ENCODE peak calls at places on chromosomes 6 and 20, in eight cellular contexts. One of them, this sample, is unnamed.

GRCh38 chr6:45692021-45692420 is 314.3 kb upstream of the SUPT3H start:
- DNase-seq in stimulated activated CD8-positive, alpha-beta memory T cell treated with anti-CD3 and anti-CD28 coated beads, Interleukin-2, amount 100 ng/mL, for 1 hour: no peak
- DNase-seq in CD8-positive, alpha-beta T cell: no peak
- DNase-seq in ACHN: no peak
- DNase-seq in stimulated activated CD4-positive, alpha-beta T cell treated with anti-CD3 and anti-CD28 coated beads, Interleukin-4, amount 100 ng/mL, for 4 hours: no peak
- DNase-seq in nucleus accumbens: no peak
- DNase-seq in H9: no peak
- DNase-seq in upper lobe of right lung: no peak
- DNase-seq in this sample: no peak

GRCh38 chr20:44692932-44693476 is 22.2 kb upstream of the CCN5 start:
- DNase-seq in stimulated activated CD8-positive, alpha-beta memory T cell treated with anti-CD3 and anti-CD28 coated beads, Interleukin-2, amount 100 ng/mL, for 1 hour: no peak
- DNase-seq in CD8-positive, alpha-beta T cell: no peak
- DNase-seq in ACHN: peak; percentile 98
- DNase-seq in stimulated activated CD4-positive, alpha-beta T cell treated with anti-CD3 and anti-CD28 coated beads, Interleukin-4, amount 100 ng/mL, for 4 hours: no peak
- DNase-seq in nucleus accumbens: peak; percentile 23
- DNase-seq in H9: peak; percentile 58
- DNase-seq in upper lobe of right lung: no peak
- DNase-seq in this sample: peak; percentile 86

GRCh38 chr20:8837396-8837795 is 231.5 kb upstream of the PLCB4 start:
- DNase-seq in stimulated activated CD8-positive, alpha-beta memory T cell treated with anti-CD3 and anti-CD28 coated beads, Interleukin-2, amount 100 ng/mL, for 1 hour: no peak
- DNase-seq in CD8-positive, alpha-beta T cell: no peak
- DNase-seq in ACHN: no peak
- DNase-seq in stimulated activated CD4-positive, alpha-beta T cell treated with anti-CD3 and anti-CD28 coated beads, Interleukin-4, amount 100 ng/mL, for 4 hours: no peak
- DNase-seq in nucleus accumbens: no peak
- DNase-seq in H9: no peak
- DNase-seq in upper lobe of right lung: no peak
- DNase-seq in this sample: peak; percentile 38

GRCh38 chr20:62369508-62370114 is 2.5 kb upstream of the LAMA5 start:
- DNase-seq in stimulated activated CD8-positive, alpha-beta memory T cell treated with anti-CD3 and anti-CD28 coated beads, Interleukin-2, amount 100 ng/mL, for 1 hour: no peak
- DNase-seq in CD8-positive, alpha-beta T cell: no peak
- DNase-seq in ACHN: peak; percentile 42
- DNase-seq in stimulated activated CD4-positive, alpha-beta T cell treated with anti-CD3 and anti-CD28 coated beads, Interleukin-4, amount 100 ng/mL, for 4 hours: no peak
- DNase-seq in nucleus accumbens: no peak
- DNase-seq in H9: no peak
- DNase-seq in upper lobe of right lung: no peak
- DNase-seq in this sample: no peak

GRCh38 chr6:91715171-91715805 is 1128.4 kb upstream of the MAP3K7 start:
- DNase-seq in stimulated activated CD8-positive, alpha-beta memory T cell treated with anti-CD3 and anti-CD28 coated beads, Interleukin-2, amount 100 ng/mL, for 1 hour: no peak
- DNase-seq in CD8-positive, alpha-beta T cell: no peak
- DNase-seq in ACHN: no peak
- DNase-seq in stimulated activated CD4-positive, alpha-beta T cell treated with anti-CD3 and anti-CD28 coated beads, Interleukin-4, amount 100 ng/mL, for 4 hours: no peak
- DNase-seq in nucleus accumbens: no peak
- DNase-seq in H9: no peak
- DNase-seq in upper lobe of right lung: no peak
- DNase-seq in this sample: no peak

GRCh38 chr6:118495639-118496296 is 52.3 kb upstream of the PLN start:
- DNase-seq in stimulated activated CD8-positive, alpha-beta memory T cell treated with anti-CD3 and anti-CD28 coated beads, Interleukin-2, amount 100 ng/mL, for 1 hour: no peak
- DNase-seq in CD8-positive, alpha-beta T cell: no peak
- DNase-seq in ACHN: no peak
- DNase-seq in stimulated activated CD4-positive, alpha-beta T cell treated with anti-CD3 and anti-CD28 coated beads, Interleukin-4, amount 100 ng/mL, for 4 hours: no peak
- DNase-seq in nucleus accumbens: no peak
- DNase-seq in H9: no peak
- DNase-seq in upper lobe of right lung: no peak
- DNase-seq in this sample: no peak

GRCh38 chr6:38213275-38213674 is 393.7 kb downstream of the ZFAND3 start:
- DNase-seq in stimulated activated CD8-positive, alpha-beta memory T cell treated with anti-CD3 and anti-CD28 coated beads, Interleukin-2, amount 100 ng/mL, for 1 hour: no peak
- DNase-seq in CD8-positive, alpha-beta T cell: no peak
- DNase-seq in ACHN: no peak
- DNase-seq in stimulated activated CD4-positive, alpha-beta T cell treated with anti-CD3 and anti-CD28 coated beads, Interleukin-4, amount 100 ng/mL, for 4 hours: no peak
- DNase-seq in nucleus accumbens: no peak
- DNase-seq in H9: no peak
- DNase-seq in upper lobe of right lung: no peak
- DNase-seq in this sample: no peak

GRCh38 chr6:162181741-162182401 is 545.7 kb downstream of the PRKN start:
- DNase-seq in stimulated activated CD8-positive, alpha-beta memory T cell treated with anti-CD3 and anti-CD28 coated beads, Interleukin-2, amount 100 ng/mL, for 1 hour: no peak
- DNase-seq in CD8-positive, alpha-beta T cell: no peak
- DNase-seq in ACHN: no peak
- DNase-seq in stimulated activated CD4-positive, alpha-beta T cell treated with anti-CD3 and anti-CD28 coated beads, Interleukin-4, amount 100 ng/mL, for 4 hours: no peak
- DNase-seq in nucleus accumbens: no peak
- DNase-seq in H9: no peak
- DNase-seq in upper lobe of right lung: no peak
- DNase-seq in this sample: no peak

GRCh38 chr6:4396032-4396431 is 260.7 kb upstream of the ECI2 start:
- DNase-seq in stimulated activated CD8-positive, alpha-beta memory T cell treated with anti-CD3 and anti-CD28 coated beads, Interleukin-2, amount 100 ng/mL, for 1 hour: no peak
- DNase-seq in CD8-positive, alpha-beta T cell: no peak
- DNase-seq in ACHN: no peak
- DNase-seq in stimulated activated CD4-positive, alpha-beta T cell treated with anti-CD3 and anti-CD28 coated beads, Interleukin-4, amount 100 ng/mL, for 4 hours: no peak
- DNase-seq in nucleus accumbens: no peak
- DNase-seq in H9: no peak
- DNase-seq in upper lobe of right lung: no peak
- DNase-seq in this sample: no peak

GRCh38 chr6:1223312-1223603 is 88.6 kb upstream of the FOXQ1 start:
- DNase-seq in stimulated activated CD8-positive, alpha-beta memory T cell treated with anti-CD3 and anti-CD28 coated beads, Interleukin-2, amount 100 ng/mL, for 1 hour: no peak
- DNase-seq in CD8-positive, alpha-beta T cell: no peak
- DNase-seq in ACHN: no peak
- DNase-seq in stimulated activated CD4-positive, alpha-beta T cell treated with anti-CD3 and anti-CD28 coated beads, Interleukin-4, amount 100 ng/mL, for 4 hours: no peak
- DNase-seq in nucleus accumbens: peak; percentile 4
- DNase-seq in H9: no peak
- DNase-seq in upper lobe of right lung: no peak
- DNase-seq in this sample: no peak

GRCh38 chr6:170404036-170404435 is 97.5 kb downstream of the FAM120B start:
- DNase-seq in stimulated activated CD8-positive, alpha-beta memory T cell treated with anti-CD3 and anti-CD28 coated beads, Interleukin-2, amount 100 ng/mL, for 1 hour: no peak
- DNase-seq in CD8-positive, alpha-beta T cell: no peak
- DNase-seq in ACHN: no peak
- DNase-seq in stimulated activated CD4-positive, alpha-beta T cell treated with anti-CD3 and anti-CD28 coated beads, Interleukin-4, amount 100 ng/mL, for 4 hours: no peak
- DNase-seq in nucleus accumbens: peak; percentile 58
- DNase-seq in H9: no peak
- DNase-seq in upper lobe of right lung: no peak
- DNase-seq in this sample: no peak

GRCh38 chr6:34027939-34028441 is 117.9 kb downstream of the GRM4 start:
- DNase-seq in stimulated activated CD8-positive, alpha-beta memory T cell treated with anti-CD3 and anti-CD28 coated beads, Interleukin-2, amount 100 ng/mL, for 1 hour: no peak
- DNase-seq in CD8-positive, alpha-beta T cell: no peak
- DNase-seq in ACHN: no peak
- DNase-seq in stimulated activated CD4-positive, alpha-beta T cell treated with anti-CD3 and anti-CD28 coated beads, Interleukin-4, amount 100 ng/mL, for 4 hours: no peak
- DNase-seq in nucleus accumbens: no peak
- DNase-seq in H9: no peak
- DNase-seq in upper lobe of right lung: no peak
- DNase-seq in this sample: no peak